ENCODE peak calls at places on chromosomes 11 and 22, in five cellular contexts. I is WTC11, N is H1, Z is GM12878, F is HepG2. V is an unnamed sample.

GRCh38 chr22:44112191-44112590 is 68.5 kb upstream of the PARVG start:
- DNase-seq in I (no peak), N (no peak), Z (no peak), F (no peak), V (no peak)

GRCh38 chr11:18578975-18579598 is 9.4 kb downstream of the UEVLD start:
- DNase-seq in I (no peak), N (no peak), Z (no peak), F (peak; percentile 93), V (no peak)

GRCh38 chr11:130666781-130667251 is 218.4 kb downstream of the ADAMTS15 start:
- DNase-seq in I (no peak), N (no peak), Z (no peak), F (no peak), V (no peak)

GRCh38 chr11:67301313-67301921 is 1.9 kb upstream of the SSH3 start:
- DNase-seq in I (peak; percentile 11), N (no peak), Z (no peak), F (no peak), V (no peak)

GRCh38 chr11:83601201-83601992 is 315.2 kb upstream of the CCDC90B start:
- DNase-seq in I (no peak), N (no peak), Z (no peak), F (no peak), V (no peak)

GRCh38 chr11:134124660-134125451 is 56.0 kb downstream of the JAM3 start:
- DNase-seq in I (peak; percentile 77), N (peak; percentile 73), Z (no peak), F (no peak), V (no peak)

GRCh38 chr11:61918251-61919112 is 1.1 kb upstream of the RAB3IL1 start:
- DNase-seq in I (no peak), N (no peak), Z (no peak), F (no peak), V (peak; percentile 9)

GRCh38 chr22:36544107-36544620 is 15.2 kb upstream of the EIF3D start:
- DNase-seq in I (no peak), N (no peak), Z (no peak), F (no peak), V (peak; percentile 27)

GRCh38 chr11:79100093-79100704 is 340.6 kb downstream of the TENM4 start:
- DNase-seq in I (peak; percentile 56), N (peak; percentile 57), Z (no peak), F (peak; percentile 45), V (peak; percentile 58)

GRCh38 chr11:60700689-60701508 is 1.5 kb downstream of the MS4A8 start:
- DNase-seq in I (peak; percentile 50), N (peak; percentile 67), Z (no peak), F (peak; percentile 29), V (peak; percentile 21)

GRCh38 chr22:46262449-46263207 is 515 bp downstream of the PKDREJ start:
- DNase-seq in I (peak; percentile 80), N (peak; percentile 90), Z (no peak), F (no peak), V (no peak)

GRCh38 chr22:29359469-29359868 is 28.9 kb downstream of the AP1B1 start:
- DNase-seq in I (peak; percentile 68), N (peak; percentile 73), Z (no peak), F (peak; percentile 50), V (peak; percentile 20)

GRCh38 chr11:83051760-83052671 is 19.7 kb downstream of the RAB30 start:
- DNase-seq in I (no peak), N (no peak), Z (no peak), F (no peak), V (no peak)

GRCh38 chr11:97905101-97905500 is 1115.6 kb upstream of the CNTN5 start:
- DNase-seq in I (no peak), N (no peak), Z (no peak), F (no peak), V (no peak)

GRCh38 chr11:5690736-5691135 is 1.1 kb downstream of the TRIM22 start:
- DNase-seq in I (no peak), N (no peak), Z (no peak), F (no peak), V (peak; percentile 31)

GRCh38 chr11:116984589-116984988 is 113.6 kb downstream of the SIK3 start:
- DNase-seq in I (no peak), N (no peak), Z (no peak), F (no peak), V (no peak)

GRCh38 chr22:43844560-43845545 is 17.5 kb downstream of the SULT4A1 start:
- DNase-seq in I (no peak), N (no peak), Z (no peak), F (no peak), V (no peak)

GRCh38 chr11:8098879-8099278 is 17.9 kb downstream of the TUB start:
- DNase-seq in I (no peak), N (peak; percentile 34), Z (no peak), F (no peak), V (no peak)

GRCh38 chr11:95788921-95789505 is 569 bp downstream of the FAM76B start:
- DNase-seq in I (peak; percentile 44), N (no peak), Z (no peak), F (peak; percentile 30), V (peak; percentile 40)

GRCh38 chr11:60842688-60843605 is 1.0 kb downstream of the CCDC86 start:
- DNase-seq in I (no peak), N (no peak), Z (no peak), F (no peak), V (no peak)

GRCh38 chr22:44623771-44624510 is 78.1 kb upstream of the PRR5 start:
- DNase-seq in I (peak; percentile 59), N (peak; percentile 72), Z (no peak), F (no peak), V (peak; percentile 30)

GRCh38 chr22:41589260-41589600 is 410 bp downstream of the PMM1 start:
- DNase-seq in I (peak; percentile 32), N (peak; percentile 59), Z (no peak), F (no peak), V (peak; percentile 67)

GRCh38 chr22:45587638-45588481 is 83.8 kb upstream of the ATXN10 start:
- DNase-seq in I (no peak), N (no peak), Z (no peak), F (no peak), V (no peak)

GRCh38 chr11:64568041-64568571 is 22.9 kb upstream of the SLC22A12 start:
- DNase-seq in I (no peak), N (no peak), Z (no peak), F (no peak), V (no peak)

GRCh38 chr11:46278387-46279173 is 1.1 kb downstream of the CREB3L1 start:
- DNase-seq in I (peak; percentile 83), N (peak; percentile 92), Z (no peak), F (no peak), V (peak; percentile 84)

GRCh38 chr11:69563946-69564780 is 76.8 kb upstream of the CCND1 start:
- DNase-seq in I (no peak), N (no peak), Z (no peak), F (peak; percentile 22), V (no peak)

GRCh38 chr11:69568809-69569097 is 72.2 kb upstream of the CCND1 start:
- DNase-seq in I (no peak), N (no peak), Z (no peak), F (no peak), V (no peak)

GRCh38 chr11:69569306-69570200 is 71.4 kb upstream of the CCND1 start:
- DNase-seq in I (no peak), N (peak; percentile 16), Z (no peak), F (no peak), V (no peak)

GRCh38 chr11:69572233-69572860 is 68.6 kb upstream of the CCND1 start:
- DNase-seq in I (no peak), N (peak; percentile 20), Z (no peak), F (no peak), V (no peak)

GRCh38 chr11:69567951-69568808 is 72.8 kb upstream of the CCND1 start:
- DNase-seq in I (no peak), N (peak; percentile 22), Z (no peak), F (peak; percentile 98), V (no peak)
- TF ChIP-seq ATF2 in I (no peak), N (no peak), Z (no peak), F (no peak), V (no peak)

GRCh38 chr11:76237041-76237649 is 30.8 kb upstream of the WNT11 start:
- DNase-seq in I (no peak), N (no peak), Z (no peak), F (no peak), V (no peak)

GRCh38 chr11:76234704-76235232 is 28.5 kb upstream of the WNT11 start:
- DNase-seq in I (no peak), N (peak; percentile 57), Z (no peak), F (no peak), V (no peak)

GRCh38 chr11:76235233-76236091 is 29.2 kb upstream of the WNT11 start:
- DNase-seq in I (peak; percentile 94), N (peak; percentile 99), Z (peak; percentile 93), F (peak; percentile 86), V (peak; percentile 93)

GRCh38 chr11:76237914-76238313 is 31.6 kb upstream of the WNT11 start:
- DNase-seq in I (no peak), N (no peak), Z (no peak), F (peak; percentile 66), V (peak; percentile 63)

GRCh38 chr11:76236092-76237026 is 30.1 kb upstream of the WNT11 start:
- DNase-seq in I (peak; percentile 78), N (peak; percentile 88), Z (no peak), F (no peak), V (peak; percentile 61)
- TF ChIP-seq ATF2 in I (no peak), N (no peak), Z (no peak), F (no peak), V (no peak)

DNA sequence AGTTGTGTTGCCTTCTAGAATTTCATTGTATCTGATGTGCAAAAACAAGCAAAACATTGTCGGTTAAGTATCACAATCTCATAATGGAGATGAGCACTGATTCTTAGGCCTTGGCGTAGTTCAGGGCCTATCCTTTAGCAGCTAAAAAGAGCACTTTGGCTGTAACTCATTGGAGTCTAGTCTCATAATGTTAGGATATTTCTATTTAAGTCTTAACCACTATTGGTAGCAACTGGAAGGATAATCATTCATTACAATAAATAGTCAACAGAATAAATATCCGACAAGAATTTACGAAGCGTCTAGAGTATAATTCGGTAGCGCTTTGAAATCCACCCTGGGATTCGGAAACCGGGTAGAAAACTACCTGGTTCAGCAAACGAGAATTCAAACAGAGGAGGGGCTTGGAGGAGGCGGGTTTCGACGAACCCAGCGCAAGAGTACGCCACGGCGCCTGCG is 461 bp upstream of the EED start:
- DNase-seq in I (peak; percentile 89), N (no peak), Z (no peak), F (peak; percentile 81), V (peak; percentile 95)
- TF ChIP-seq ATF2 in I (no peak), N (no peak), Z (no peak), F (no peak), V (no peak)

GRCh38 chr11:77191823-77192495 is 63.9 kb downstream of the MYO7A start:
- DNase-seq in I (peak; percentile 94), N (peak; percentile 92), Z (no peak), F (peak; percentile 41), V (peak; percentile 86)
- TF ChIP-seq ATF2 in I (no peak), N (peak; percentile 50), Z (no peak), F (no peak), V (no peak)

GRCh38 chr11:33006010-33006409 is 9.7 kb upstream of the DEPDC7 start:
- DNase-seq in I (no peak), N (no peak), Z (no peak), F (no peak), V (no peak)

GRCh38 chr11:33005175-33005574 is 10.5 kb upstream of the DEPDC7 start:
- DNase-seq in I (no peak), N (no peak), Z (no peak), F (no peak), V (no peak)

GRCh38 chr11:33002143-33002542 is 13.5 kb upstream of the DEPDC7 start:
- DNase-seq in I (no peak), N (no peak), Z (no peak), F (no peak), V (no peak)

GRCh38 chr11:33000181-33000580 is 15.5 kb upstream of the DEPDC7 start:
- DNase-seq in I (no peak), N (no peak), Z (no peak), F (no peak), V (no peak)

GRCh38 chr11:33001281-33001680 is 14.4 kb upstream of the DEPDC7 start:
- DNase-seq in I (no peak), N (no peak), Z (no peak), F (no peak), V (no peak)
- TF ChIP-seq ATF2 in I (no peak), N (no peak), Z (no peak), F (no peak), V (no peak)